ENCODE peak calls at places on chromosome 10, in nine cellular contexts. D, F, B, R, O, K, S, A and I are unnamed samples.
A peak's percentile ranks its signal among the peaks of the same experiment; 100 is the strongest.

GRCh38 chr10:91681361-91682276 is 48.7 kb upstream of the PPP1R3C start:
- DNase-seq in D (peak; percentile 45), F (no peak), B (no peak), R (no peak), O (no peak), K (no peak), S (no peak), A (no peak), I (no peak)

GRCh38 chr10:87659571-87660483 is at the start of gene PAPSS2:
- DNase-seq in D (peak; percentile 83), F (peak; percentile 75), B (no peak), R (no peak), O (no peak), K (no peak), S (peak; percentile 79), A (peak; percentile 32), I (no peak)

GRCh38 chr10:8053446-8054242 is 844 bp upstream of the GATA3 start:
- DNase-seq in D (peak; percentile 93), F (peak; percentile 90), B (no peak), R (no peak), O (peak; percentile 35), K (peak; percentile 96), S (peak; percentile 95), A (peak; percentile 56), I (peak; percentile 55)

GRCh38 chr10:17383801-17384445 is 70.5 kb downstream of the ST8SIA6 start:
- DNase-seq in D (no peak), F (no peak), B (no peak), R (no peak), O (no peak), K (no peak), S (no peak), A (no peak), I (no peak)

GRCh38 chr10:21733710-21734109 is 199.7 kb downstream of the MLLT10 start:
- DNase-seq in D (no peak), F (no peak), B (no peak), R (no peak), O (no peak), K (no peak), S (no peak), A (no peak), I (no peak)

GRCh38 chr10:132036153-132036886 is 29.4 kb upstream of the JAKMIP3 start:
- DNase-seq in D (peak; percentile 85), F (peak; percentile 57), B (no peak), R (no peak), O (no peak), K (no peak), S (peak; percentile 69), A (peak; percentile 10), I (no peak)

GRCh38 chr10:131174211-131174565 is 137.3 kb downstream of the TCERG1L start:
- DNase-seq in D (no peak), F (no peak), B (no peak), R (no peak), O (no peak), K (no peak), S (no peak), A (no peak), I (no peak)

GRCh38 chr10:58515296-58515956 is 2.8 kb downstream of the BICC1 start:
- DNase-seq in D (no peak), F (peak; percentile 66), B (no peak), R (no peak), O (no peak), K (no peak), S (no peak), A (no peak), I (no peak)

GRCh38 chr10:19310121-19310520 is 261.5 kb downstream of the MALRD1 start:
- DNase-seq in D (no peak), F (no peak), B (no peak), R (no peak), O (no peak), K (no peak), S (no peak), A (no peak), I (no peak)

GRCh38 chr10:32055478-32056135 is 618 bp downstream of the KIF5B start:
- DNase-seq in D (peak; percentile 82), F (peak; percentile 65), B (peak; percentile 43), R (no peak), O (no peak), K (peak; percentile 84), S (peak; percentile 79), A (peak; percentile 73), I (no peak)

GRCh38 chr10:3407208-3407607 is 234.6 kb upstream of the PITRM1 start:
- DNase-seq in D (no peak), F (no peak), B (no peak), R (no peak), O (no peak), K (no peak), S (no peak), A (no peak), I (no peak)

GRCh38 chr10:72320676-72321247 is 34.0 kb downstream of the DNAJB12 start:
- DNase-seq in D (peak; percentile 86), F (peak; percentile 98), B (peak; percentile 93), R (peak; percentile 95), O (peak; percentile 96), K (peak; percentile 99), S (peak; percentile 90), A (peak; percentile 99), I (peak; percentile 95)

GRCh38 chr10:62046522-62047239 is 145.2 kb downstream of the ARID5B start:
- DNase-seq in D (no peak), F (no peak), B (peak; percentile 67), R (peak; percentile 55), O (no peak), K (no peak), S (no peak), A (no peak), I (no peak)

GRCh38 chr10:99785646-99786045 is 3.2 kb downstream of the ABCC2 start:
- DNase-seq in D (no peak), F (no peak), B (no peak), R (no peak), O (no peak), K (no peak), S (peak; percentile 64), A (no peak), I (no peak)

GRCh38 chr10:133026726-133027395 is 60.9 kb upstream of the ADGRA1 start:
- DNase-seq in D (no peak), F (no peak), B (no peak), R (no peak), O (no peak), K (no peak), S (no peak), A (no peak), I (no peak)

GRCh38 chr10:93236378-93237040 is 162.8 kb downstream of the CYP26A1 start:
- DNase-seq in D (no peak), F (no peak), B (no peak), R (no peak), O (no peak), K (no peak), S (no peak), A (no peak), I (no peak)

DNA sequence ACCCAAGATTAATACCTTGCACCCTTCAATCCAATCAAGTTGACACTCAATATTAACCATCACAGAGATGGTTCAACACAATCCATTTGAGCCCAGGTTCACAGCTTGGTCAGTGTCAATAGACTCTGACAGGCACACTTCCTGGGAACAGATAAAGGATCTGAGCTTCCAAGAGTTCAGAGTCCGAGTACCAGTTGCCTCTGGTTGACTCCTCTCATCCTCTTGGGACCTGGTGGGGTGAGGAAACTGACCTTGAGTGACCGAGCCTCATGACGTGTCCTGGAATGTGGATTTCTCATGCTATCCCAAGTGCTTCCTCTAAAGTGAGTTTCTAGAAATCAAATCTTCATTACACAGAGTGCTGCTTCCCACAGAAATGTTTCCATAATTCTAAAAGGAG is 162.0 kb downstream of the CYP26A1 start:
- DNase-seq in D (no peak), F (peak; percentile 48), B (peak; percentile 89), R (no peak), O (no peak), K (no peak), S (no peak), A (no peak), I (no peak)
- TF ChIP-seq REST in D (no peak), F (no peak), B (no peak), R (no peak), O (no peak), K (no peak), S (no peak), A (no peak), I (no peak)

DNA sequence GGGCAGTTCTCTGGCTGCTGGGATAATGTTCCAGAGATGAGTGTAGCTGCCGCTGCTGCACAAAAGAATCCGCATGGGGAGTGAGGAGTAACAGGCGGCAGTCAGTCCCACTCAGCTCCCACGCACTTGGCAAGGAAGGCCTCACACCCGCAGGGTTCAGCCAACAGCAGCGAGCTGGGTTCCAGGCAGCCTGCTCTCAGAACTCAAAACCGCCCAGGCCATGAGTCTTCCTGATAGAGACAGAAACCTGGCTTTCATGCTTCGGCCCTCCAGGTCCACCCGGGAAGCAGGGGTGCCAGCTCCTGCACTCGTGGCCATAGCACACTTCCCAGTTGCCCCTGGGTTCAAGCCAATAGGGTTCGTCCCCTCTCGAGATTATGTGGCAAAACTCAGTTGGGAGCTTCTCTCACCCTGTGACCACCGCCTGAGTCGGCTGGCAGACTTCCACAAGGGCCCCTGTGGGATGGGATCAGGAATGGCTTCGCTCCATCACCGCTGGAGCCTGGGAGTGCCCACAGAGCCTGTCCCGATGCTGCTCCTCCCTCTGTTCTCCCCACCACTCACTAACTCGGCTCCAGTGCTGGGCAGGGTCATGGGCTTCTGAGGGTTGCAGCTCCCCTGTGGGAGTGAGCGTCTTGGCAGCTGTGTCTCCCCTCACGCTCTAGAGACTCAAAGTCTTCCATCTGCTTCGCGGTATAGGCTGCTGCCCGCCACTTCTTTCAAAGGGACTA is 20.6 kb downstream of the CLRN3 start:
- DNase-seq in D (no peak), F (no peak), B (no peak), R (no peak), O (no peak), K (no peak), S (no peak), A (no peak), I (no peak)
- TF ChIP-seq REST in D (no peak), F (no peak), B (no peak), R (no peak), O (no peak), K (no peak), S (no peak), A (no peak), I (no peak)

DNA sequence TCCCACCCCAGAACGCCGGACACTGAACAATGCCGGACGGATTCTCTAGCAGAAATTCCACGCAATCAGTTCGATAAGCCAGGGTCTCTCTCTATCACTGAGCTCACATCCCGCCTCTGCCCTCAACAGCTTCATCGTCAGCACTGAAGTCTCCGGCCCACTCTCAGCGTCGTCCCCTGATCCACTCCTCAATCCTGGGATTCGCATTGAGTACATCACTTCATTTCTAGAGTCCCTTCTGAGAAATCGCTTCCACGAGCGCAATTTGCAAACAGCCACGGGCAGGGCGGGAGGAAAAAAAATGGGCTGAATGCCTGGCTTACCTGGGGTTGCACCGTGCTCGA is 357 bp downstream of the YME1L1 start:
- DNase-seq in D (peak; percentile 47), F (peak; percentile 15), B (peak; percentile 16), R (no peak), O (no peak), K (peak; percentile 34), S (peak; percentile 24), A (peak; percentile 1), I (no peak)
- TF ChIP-seq REST in D (no peak), F (no peak), B (no peak), R (no peak), O (no peak), K (no peak), S (no peak), A (no peak), I (no peak)

DNA sequence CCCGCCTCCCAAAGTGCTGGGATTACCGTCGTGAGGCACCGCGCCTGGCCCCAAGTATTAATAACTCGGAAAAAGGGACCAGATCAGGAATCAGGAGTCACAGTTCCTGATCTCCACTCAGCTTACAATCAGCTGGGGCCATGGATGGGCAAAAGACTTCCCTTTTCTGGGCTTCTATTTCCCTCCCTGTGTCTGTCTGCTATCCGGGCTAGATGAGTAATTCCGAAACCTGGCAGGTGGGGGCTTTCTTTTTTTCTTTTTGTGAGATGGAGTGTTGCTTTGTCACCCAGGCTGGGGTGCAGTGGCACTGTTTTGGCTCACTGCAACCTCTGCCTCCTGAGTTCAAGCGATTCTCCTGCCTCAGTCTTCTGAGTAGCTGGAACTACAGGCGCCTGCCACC is 11.6 kb downstream of the RPS24 start:
- DNase-seq in D (no peak), F (no peak), B (no peak), R (peak; percentile 65), O (no peak), K (no peak), S (peak; percentile 50), A (peak; percentile 56), I (no peak)
- TF ChIP-seq REST in D (no peak), F (no peak), B (no peak), R (no peak), O (no peak), K (no peak), S (no peak), A (no peak), I (no peak)